ENCODE peak calls at places on chromosomes 3 and 15, in nine cellular contexts. T is MM.1S, Q is IMR-90, S is A549, U is heart left ventricle, E is dorsolateral prefrontal cortex, D is tibial nerve, C is esophagus muscularis mucosa, H is PC-9. R is an unnamed sample.

GRCh38 chr3:37645801-37646380 is 215.8 kb upstream of the CTDSPL start:
- DNase-seq in C (peak), Q (no peak), U (no peak), H (no peak), D (no peak), E (no peak), T (no peak), S (no peak), R (no peak)

GRCh38 chr3:62562596-62562995 is 189.2 kb upstream of the FEZF2 start:
- DNase-seq in Q (peak), S (no peak), E (no peak), T (no peak), U (no peak), H (no peak), D (no peak), C (peak), R (no peak)

GRCh38 chr15:39102431-39102830 is 478.4 kb upstream of the THBS1 start:
- DNase-seq in T (no peak), E (no peak), H (no peak), C (no peak), Q (no peak), U (no peak), S (no peak), D (no peak), R (no peak)

GRCh38 chr3:17349093-17349492 is 393.3 kb downstream of the TBC1D5 start:
- DNase-seq in H (no peak), U (no peak), E (no peak), Q (no peak), S (no peak), D (no peak), C (no peak), T (no peak), R (no peak)

GRCh38 chr15:60407406-60407805 is 9.6 kb upstream of the ANXA2 start:
- DNase-seq in E (no peak), D (no peak), Q (peak), T (no peak), S (peak), C (no peak), U (no peak), H (peak), R (no peak)

GRCh38 chr3:137163241-137163916 is 205.6 kb downstream of the IL20RB start:
- DNase-seq in D (no peak), C (no peak), T (no peak), H (no peak), E (no peak), S (no peak), Q (no peak), U (no peak), R (no peak)

GRCh38 chr3:120560304-120561250 is 35.6 kb upstream of the NDUFB4 start:
- DNase-seq in H (no peak), S (no peak), U (no peak), Q (no peak), T (no peak), C (peak), E (no peak), D (no peak), R (no peak)

GRCh38 chr3:141710888-141711616 is 27.0 kb upstream of the RNF7 start:
- DNase-seq in U (no peak), Q (peak), T (no peak), C (peak), H (no peak), D (no peak), E (no peak), S (no peak), R (no peak)

GRCh38 chr3:14841836-14842235 is 23.1 kb downstream of the FGD5 start:
- DNase-seq in D (no peak), Q (no peak), U (no peak), H (no peak), S (no peak), T (no peak), C (no peak), E (no peak), R (no peak)

GRCh38 chr3:55655544-55655943 is 168.4 kb upstream of the WNT5A start:
- DNase-seq in U (no peak), H (no peak), Q (peak), T (no peak), C (no peak), E (no peak), D (no peak), S (no peak), R (no peak)

GRCh38 chr3:170049146-170050000 is 11.6 kb downstream of the GPR160 start:
- DNase-seq in D (no peak), S (no peak), C (no peak), T (no peak), H (peak), U (no peak), E (no peak), Q (peak), R (peak)

GRCh38 chr3:115071611-115072010 is 75.5 kb downstream of the ZBTB20 start:
- DNase-seq in C (no peak), D (no peak), T (no peak), S (no peak), H (no peak), Q (peak), E (peak), U (no peak), R (no peak)

GRCh38 chr3:195227871-195228270 is 43.1 kb downstream of the XXYLT1 start:
- DNase-seq in Q (no peak), T (no peak), S (no peak), U (no peak), E (no peak), H (no peak), D (no peak), C (no peak), R (no peak)

GRCh38 chr3:59839810-59840515 is 790.1 kb upstream of the CFAP20DC start:
- DNase-seq in H (no peak), U (no peak), T (peak), E (no peak), Q (no peak), C (no peak), D (no peak), S (no peak), R (no peak)

GRCh38 chr3:175416600-175416999 is 557.5 kb downstream of the NAALADL2 start:
- DNase-seq in D (no peak), Q (no peak), T (no peak), E (no peak), C (no peak), U (no peak), S (no peak), H (no peak), R (no peak)

GRCh38 chr3:155416500-155417118 is 123.1 kb upstream of the STRIT1 start:
- DNase-seq in T (no peak), S (peak), C (peak), H (peak), E (no peak), Q (peak), U (no peak), D (no peak), R (no peak)

GRCh38 chr3:66501483-66502266 is 853 bp upstream of the LRIG1 start:
- DNase-seq in T (no peak), U (no peak), S (no peak), Q (no peak), E (no peak), D (no peak), H (no peak), C (no peak), R (no peak)

GRCh38 chr15:42577514-42578031 is 2.2 kb downstream of the STARD9 start:
- DNase-seq in U (no peak), T (peak), C (no peak), Q (peak), H (no peak), S (no peak), D (no peak), E (no peak), R (no peak)

GRCh38 chr3:123733805-123734526 is 149.1 kb upstream of the HACD2 start:
- DNase-seq in D (no peak), S (peak), T (no peak), H (peak), E (no peak), Q (peak), C (no peak), U (no peak), R (no peak)

GRCh38 chr3:125220681-125221429 is 8.3 kb upstream of the SLC12A8 start:
- DNase-seq in E (no peak), D (no peak), T (no peak), S (no peak), U (no peak), Q (peak), H (no peak), C (no peak), R (no peak)

GRCh38 chr3:66431494-66431893 is 69.3 kb downstream of the LRIG1 start:
- DNase-seq in H (no peak), T (no peak), Q (peak), U (no peak), D (peak), E (no peak), C (no peak), S (no peak), R (no peak)

GRCh38 chr15:26083457-26084350 is 220.6 kb upstream of the ATP10A start:
- DNase-seq in C (no peak), S (no peak), U (no peak), T (no peak), H (no peak), D (no peak), Q (no peak), E (no peak), R (no peak)

GRCh38 chr15:39581501-39582285 is 814 bp downstream of the THBS1 start:
- DNase-seq in S (peak), D (peak), C (peak), T (peak), U (peak), Q (peak), H (peak), E (peak), R (peak)

GRCh38 chr3:45644467-45645201 is 44.6 kb upstream of the SACM1L start:
- DNase-seq in Q (peak), U (no peak), H (peak), S (peak), C (no peak), T (no peak), E (no peak), D (no peak), R (no peak)

GRCh38 chr3:5138214-5138981 is 16.3 kb downstream of the ARL8B start:
- DNase-seq in H (no peak), Q (peak), S (no peak), E (no peak), C (no peak), D (no peak), T (no peak), U (no peak), R (no peak)

GRCh38 chr3:188051801-188052228 is 102.1 kb upstream of the LPP start:
- DNase-seq in T (no peak), E (peak), U (peak), S (no peak), D (peak), C (no peak), H (no peak), Q (no peak), R (no peak)

GRCh38 chr15:61527836-61528589 is 298.9 kb upstream of the RORA start:
- DNase-seq in Q (no peak), E (no peak), C (no peak), H (no peak), S (no peak), T (peak), D (no peak), U (no peak), R (no peak)

GRCh38 chr3:140006331-140006730 is 71.3 kb downstream of the CLSTN2 start:
- DNase-seq in E (no peak), U (no peak), C (peak), T (no peak), Q (no peak), S (no peak), H (no peak), D (no peak), R (no peak)

GRCh38 chr15:89139613-89140499 is 51.6 kb downstream of the ABHD2 start:
- DNase-seq in H (no peak), T (no peak), U (peak), S (no peak), E (peak), Q (no peak), C (no peak), D (no peak), R (no peak)

GRCh38 chr15:51181905-51182304 is 87.2 kb upstream of the TNFAIP8L3 start:
- DNase-seq in H (no peak), E (no peak), Q (no peak), D (no peak), C (no peak), T (no peak), S (no peak), U (no peak), R (no peak)

GRCh38 chr3:103127737-103128136 is 692.9 kb downstream of the ZPLD1 start:
- DNase-seq in D (no peak), U (no peak), Q (no peak), S (no peak), H (no peak), E (no peak), C (no peak), T (peak), R (no peak)

GRCh38 chr3:10883478-10884234 is 67.6 kb downstream of the SLC6A11 start:
- DNase-seq in U (no peak), T (no peak), E (peak), C (no peak), Q (peak), S (peak), H (no peak), D (no peak), R (no peak)

GRCh38 chr3:171249171-171249692 is 211.0 kb downstream of the TNIK start:
- DNase-seq in U (no peak), E (no peak), S (no peak), D (no peak), T (no peak), C (no peak), Q (no peak), H (no peak), R (no peak)

GRCh38 chr3:171251842-171252241 is 208.4 kb downstream of the TNIK start:
- DNase-seq in H (peak), C (no peak), E (no peak), Q (no peak), S (no peak), U (no peak), D (no peak), T (no peak), R (no peak)

GRCh38 chr3:171242951-171243350 is 216.4 kb upstream of the SLC2A2 start:
- DNase-seq in C (no peak), T (no peak), E (no peak), H (no peak), U (no peak), D (no peak), Q (no peak), S (no peak), R (no peak)

GRCh38 chr3:171245796-171246453 is 214.3 kb downstream of the TNIK start:
- DNase-seq in H (no peak), E (no peak), S (no peak), Q (no peak), D (no peak), U (no peak), C (no peak), T (no peak), R (no peak)

DNA sequence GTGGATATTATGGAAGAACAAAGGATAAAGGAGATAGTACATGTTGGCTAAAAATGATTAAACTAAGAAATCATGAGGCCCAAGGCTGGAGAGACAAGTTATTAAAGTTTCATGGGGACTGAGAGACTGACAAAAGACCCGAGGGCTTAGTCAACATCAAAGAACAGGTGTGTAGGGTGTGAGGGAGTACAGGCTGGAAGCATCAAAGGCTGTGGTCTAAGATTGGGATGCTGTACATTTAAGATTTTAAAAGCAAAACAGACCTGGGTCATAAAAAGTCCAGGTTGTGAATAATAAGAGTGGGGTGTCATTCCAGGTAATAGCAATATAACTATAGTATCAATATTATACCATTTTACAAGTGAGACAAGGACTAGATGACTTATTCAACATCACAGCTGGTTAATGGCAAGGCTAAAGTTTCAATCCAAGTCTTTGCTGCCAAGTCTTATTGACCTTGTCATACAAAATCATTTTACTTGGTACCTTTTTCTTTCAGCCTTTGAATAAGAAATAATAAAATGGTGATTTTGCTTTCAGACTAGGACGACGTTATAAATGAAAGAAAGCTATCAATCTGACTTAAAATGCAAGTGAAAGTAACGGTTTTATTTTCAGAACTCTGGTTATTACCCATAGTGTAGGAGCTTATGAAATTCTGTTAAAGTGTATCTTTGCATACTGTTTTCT is 211.6 kb downstream of the TNIK start:
- DNase-seq in E (no peak), C (no peak), U (no peak), H (no peak), Q (no peak), S (no peak), D (no peak), T (peak), R (no peak)
- H3K4me3 ChIP-seq in E (no peak), C (no peak), U (no peak), H (no peak), Q (no peak), S (no peak), D (no peak), T (no peak), R (no peak)

GRCh38 chr3:152316318-152316717 is 47.6 kb downstream of the MBNL1 start:
- DNase-seq in T (no peak), Q (no peak), H (peak), D (no peak), S (no peak), E (no peak), C (no peak), U (no peak), R (no peak)

GRCh38 chr3:152315623-152316022 is 46.9 kb downstream of the MBNL1 start:
- DNase-seq in C (no peak), T (no peak), S (no peak), U (no peak), D (no peak), Q (no peak), H (no peak), E (no peak), R (no peak)

GRCh38 chr3:152313430-152313829 is 44.7 kb downstream of the MBNL1 start:
- DNase-seq in T (no peak), C (no peak), S (no peak), H (no peak), D (no peak), E (no peak), Q (no peak), U (no peak), R (no peak)

GRCh38 chr3:152313914-152314313 is 45.2 kb downstream of the MBNL1 start:
- DNase-seq in D (no peak), U (no peak), T (no peak), C (no peak), Q (no peak), S (no peak), E (no peak), H (no peak), R (no peak)

GRCh38 chr3:152314677-152315353 is 46.1 kb downstream of the MBNL1 start:
- DNase-seq in D (no peak), U (no peak), S (no peak), Q (no peak), T (no peak), E (no peak), C (no peak), H (peak), R (no peak)
- H3K27ac ChIP-seq in D (no peak), U (peak), S (no peak), Q (no peak), T (no peak), E (no peak), C (peak), H (no peak), R (no peak)

DNA sequence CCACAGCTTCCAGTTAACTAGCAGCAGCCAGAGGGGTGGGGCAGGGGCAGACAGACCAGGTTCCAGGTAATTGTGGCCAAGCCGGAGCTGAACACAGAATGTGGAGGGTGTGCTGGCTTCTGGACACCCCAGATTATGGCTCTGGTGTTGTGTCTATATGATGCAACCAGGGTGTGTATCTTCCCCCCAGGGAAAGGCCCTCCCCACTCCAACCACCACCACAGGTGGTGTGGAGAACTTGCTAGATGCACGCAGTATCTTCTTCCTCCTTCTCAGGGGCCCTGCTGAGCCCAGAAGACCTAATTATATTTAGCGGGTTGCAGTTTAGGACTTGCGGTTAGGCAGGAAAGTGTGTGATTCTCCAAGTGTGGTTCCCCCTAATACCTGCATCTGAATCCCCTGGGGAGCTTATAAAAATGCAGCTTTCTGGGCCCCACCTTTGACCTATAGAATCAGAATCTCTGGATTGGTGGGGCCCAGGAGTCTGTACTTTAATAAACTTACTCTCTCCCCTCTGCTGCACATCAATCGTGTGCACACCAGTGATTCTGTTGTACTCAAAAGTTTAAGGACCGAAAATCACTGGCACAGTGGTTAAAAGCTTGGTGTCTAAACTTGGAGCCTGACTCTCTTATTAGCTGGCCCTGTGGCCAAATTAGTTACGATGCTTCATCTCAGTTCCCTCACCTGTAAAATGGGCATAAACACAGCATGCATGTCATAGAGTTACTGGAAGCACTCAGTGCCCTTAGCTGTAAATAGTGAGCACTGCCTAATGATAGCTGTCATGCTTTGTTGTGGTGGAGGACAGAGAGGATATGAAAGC is 379.1 kb upstream of the PROK2 start:
- DNase-seq in T (peak), E (no peak), H (no peak), D (no peak), C (no peak), S (no peak), U (no peak), Q (no peak), R (no peak)
- H3K4me3 ChIP-seq in T (peak), E (no peak), H (no peak), D (no peak), C (no peak), S (no peak), U (no peak), Q (no peak), R (no peak)

GRCh38 chr3:73727854-73728253 is 103.1 kb upstream of the PDZRN3 start:
- DNase-seq in E (no peak), H (no peak), U (no peak), Q (no peak), D (no peak), T (no peak), S (no peak), C (no peak), R (no peak)

GRCh38 chr3:73729969-73730440 is 105.3 kb upstream of the PDZRN3 start:
- DNase-seq in C (peak), E (no peak), S (no peak), D (peak), Q (peak), U (no peak), H (no peak), T (no peak), R (peak)

GRCh38 chr3:73723596-73723995 is 98.9 kb upstream of the PDZRN3 start:
- DNase-seq in U (no peak), C (no peak), S (no peak), T (no peak), H (no peak), E (no peak), D (no peak), Q (no peak), R (no peak)

DNA sequence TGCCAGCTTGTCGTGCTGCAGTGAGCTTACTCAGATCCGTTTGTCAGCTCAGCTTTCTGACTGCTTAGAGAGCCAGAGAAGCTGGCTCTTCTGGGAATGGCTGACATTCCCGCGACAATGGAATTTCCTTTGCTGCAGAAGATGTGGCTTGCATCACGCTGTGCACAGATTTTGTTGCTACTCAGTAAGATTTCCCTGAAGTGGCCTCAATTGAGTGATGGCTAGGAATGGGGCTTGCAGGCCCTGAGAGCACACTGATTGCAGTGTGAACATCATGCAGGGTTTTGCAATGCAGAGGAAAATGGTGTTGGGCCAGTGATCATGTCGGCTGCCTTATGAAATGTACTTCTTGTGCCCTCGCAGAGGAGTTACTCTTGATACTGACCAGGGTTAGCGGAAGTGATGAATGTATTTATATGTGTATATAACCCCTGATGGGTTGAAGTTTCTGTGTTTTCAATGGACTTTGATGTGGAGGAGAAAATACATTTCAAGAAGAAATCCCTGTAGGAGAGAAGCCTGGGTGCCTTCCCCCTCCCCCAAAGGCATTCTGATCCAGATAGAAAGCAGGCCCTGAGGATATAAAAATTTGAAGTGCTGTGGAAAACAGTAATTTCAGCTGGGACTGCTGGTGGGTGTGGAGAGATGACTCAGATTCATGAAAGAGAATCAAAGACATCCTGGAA is 102.5 kb upstream of the PDZRN3 start:
- DNase-seq in S (no peak), D (no peak), Q (peak), H (no peak), C (no peak), U (no peak), E (no peak), T (no peak), R (no peak)
- H3K27ac ChIP-seq in S (no peak), D (peak), Q (peak), H (no peak), C (peak), U (no peak), E (no peak), T (no peak), R (no peak)

R was measured in pancreas.